ENCODE peak calls at places on chromosomes 3 and 15, in five cellular contexts. C is Karpas-422, O is heart left ventricle, W is cardiac muscle cell, T is heart right ventricle. H is an unnamed sample. For H3K36me3, the result is how much of the 10 kb centered on the place peaks cover.

GRCh38 chr3:16550305-16550675 is 36.8 kb upstream of the RFTN1 start:
- DNase-seq in W (no peak), C (no peak), T (no peak), O (no peak), H (no peak)

GRCh38 chr3:162492446-162493081 is 996.0 kb downstream of the OTOL1 start:
- DNase-seq in W (no peak), T (no peak), O (no peak), C (no peak), H (no peak)

GRCh38 chr3:109973733-109974132 is 636.4 kb upstream of the DPPA4 start:
- DNase-seq in O (no peak), T (no peak), W (peak), C (no peak), H (no peak)

GRCh38 chr3:181791380-181791779 is 79.7 kb downstream of the SOX2 start:
- DNase-seq in W (no peak), C (no peak), O (no peak), T (no peak), H (no peak)

GRCh38 chr15:63938486-63939061 is 104.8 kb upstream of the HERC1 start:
- DNase-seq in O (no peak), T (no peak), W (no peak), C (no peak), H (peak)

GRCh38 chr3:14213066-14213774 is 34.6 kb downstream of the LSM3 start:
- DNase-seq in O (no peak), W (no peak), C (no peak), T (no peak), H (no peak)

GRCh38 chr15:31297880-31298456 is 28.7 kb upstream of the KLF13 start:
- DNase-seq in C (no peak), O (no peak), T (no peak), W (no peak), H (no peak)

GRCh38 chr3:56839784-56840724 is 38.3 kb upstream of the ARHGEF3 start:
- DNase-seq in W (no peak), C (no peak), T (no peak), O (no peak), H (no peak)

GRCh38 chr3:16496408-16497222 is 16.9 kb downstream of the RFTN1 start:
- DNase-seq in T (no peak), O (no peak), W (no peak), C (peak), H (no peak)

GRCh38 chr3:149572796-149573414 is 84.9 kb downstream of the WWTR1 start:
- DNase-seq in C (no peak), W (no peak), O (no peak), T (no peak), H (peak)

GRCh38 chr3:42014443-42014945 is 52.6 kb upstream of the ULK4 start:
- DNase-seq in C (peak), T (no peak), W (no peak), O (peak), H (no peak)

GRCh38 chr15:77060560-77060959 is 10.3 kb downstream of the TSPAN3 start:
- DNase-seq in W (no peak), T (no peak), C (no peak), O (no peak), H (no peak)

GRCh38 chr3:87173776-87174175 is 53.3 kb upstream of the CHMP2B start:
- DNase-seq in T (no peak), W (no peak), O (no peak), C (peak), H (no peak)

GRCh38 chr3:162491957-162492356 is 995.3 kb downstream of the OTOL1 start:
- DNase-seq in W (no peak), C (no peak), O (no peak), T (no peak), H (no peak)

GRCh38 chr15:47194718-47195117 is 522.6 kb upstream of the SEMA6D start:
- DNase-seq in W (peak), T (no peak), O (no peak), C (peak), H (no peak)

GRCh38 chr3:66396888-66397287 is 103.9 kb downstream of the LRIG1 start:
- DNase-seq in C (no peak), W (no peak), O (no peak), T (no peak), H (no peak)

GRCh38 chr15:97235285-97235985 is 725.1 kb upstream of the ARRDC4 start:
- DNase-seq in T (peak), O (peak), C (peak), W (peak), H (no peak)

GRCh38 chr3:134353831-134354611 is 20.2 kb downstream of the AMOTL2 start:
- DNase-seq in C (no peak), O (no peak), W (no peak), T (no peak), H (peak)

GRCh38 chr3:2420919-2421318 is 322.3 kb downstream of the CNTN4 start:
- DNase-seq in C (no peak), T (no peak), W (no peak), O (no peak), H (no peak)

GRCh38 chr3:138197058-138197457 is 10.0 kb downstream of the ARMC8 start:
- DNase-seq in O (no peak), W (peak), C (peak), T (no peak), H (no peak)

GRCh38 chr3:48695113-48695753 is 9.5 kb upstream of the NCKIPSD start:
- DNase-seq in T (peak), O (peak), W (no peak), C (no peak), H (peak)

GRCh38 chr15:39642011-39642640 is 61.2 kb downstream of the THBS1 start:
- DNase-seq in O (no peak), W (peak), T (no peak), C (no peak), H (no peak)

GRCh38 chr3:83003917-83004316 is 1242.5 kb upstream of the GBE1 start:
- DNase-seq in O (no peak), C (no peak), T (no peak), W (no peak), H (no peak)

GRCh38 chr3:177753498-177754155 is 556.3 kb upstream of the TBL1XR1 start:
- DNase-seq in C (no peak), W (no peak), O (peak), T (peak), H (no peak)

GRCh38 chr3:48305396-48305795 is 28.1 kb downstream of the SPINK8 start:
- DNase-seq in T (no peak), C (no peak), W (no peak), O (no peak), H (no peak)

GRCh38 chr3:46517016-46517770 is 19.4 kb downstream of the RTP3 start:
- DNase-seq in T (no peak), W (no peak), C (no peak), O (no peak), H (no peak)

GRCh38 chr3:172352786-172353185 is 95.5 kb downstream of the GHSR start:
- DNase-seq in T (no peak), W (no peak), O (no peak), C (no peak), H (no peak)

GRCh38 chr15:33215941-33216872 is 21.7 kb upstream of the FMN1 start:
- DNase-seq in T (no peak), C (peak), O (no peak), W (peak), H (no peak)

GRCh38 chr3:96017556-96017955 is 796.8 kb upstream of the EPHA6 start:
- DNase-seq in W (no peak), C (no peak), T (no peak), O (no peak), H (no peak)

GRCh38 chr3:86702381-86702958 is 288.5 kb downstream of the VGLL3 start:
- DNase-seq in W (peak), C (peak), T (no peak), O (no peak), H (no peak)

GRCh38 chr3:100615684-100616083 is 6.3 kb downstream of the ADGRG7 start:
- DNase-seq in W (no peak), C (no peak), T (no peak), O (no peak), H (no peak)

DNA sequence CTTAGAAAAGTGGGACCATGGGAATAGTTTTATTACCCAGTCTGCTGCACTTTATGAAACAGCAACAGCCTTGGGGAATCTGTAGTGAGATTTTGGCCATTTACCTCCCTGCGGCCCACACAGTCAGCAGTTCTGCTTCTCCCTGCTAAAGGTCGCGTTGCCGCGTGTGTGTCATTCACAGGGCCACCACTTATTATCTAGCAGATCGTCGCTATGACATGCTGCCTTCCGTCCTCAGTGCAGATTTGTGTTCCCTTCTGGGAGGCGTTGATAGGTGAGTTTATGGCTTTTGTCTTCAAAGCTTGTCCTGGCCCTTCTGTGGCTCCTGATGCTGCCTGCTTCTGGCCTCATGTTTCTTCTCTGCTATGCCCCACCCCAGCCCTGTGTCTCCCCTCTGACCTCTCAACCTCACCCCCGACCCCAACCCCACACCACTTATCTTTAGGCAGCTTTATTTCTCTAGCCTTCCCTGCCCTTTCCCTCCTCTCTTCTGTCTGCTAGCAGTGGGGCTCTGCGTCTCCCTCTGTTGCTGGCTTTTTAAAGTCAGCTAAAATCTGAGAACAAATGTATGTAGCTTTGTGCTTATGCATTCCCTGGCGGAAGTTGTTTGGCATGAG is 30.1 kb downstream of the DIS3L start:
- DNase-seq in O (no peak), W (peak), C (no peak), T (no peak), H (no peak)
- H3K36me3 ChIP-seq in O (half or more), W (under half), C (under half), T (half or more), H (under half)

GRCh38 chr3:103796068-103796467 is 1361.3 kb downstream of the ZPLD1 start:
- DNase-seq in W (no peak), T (no peak), O (no peak), C (no peak), H (no peak)
- H3K36me3 ChIP-seq in W (under half), T (under half), O (under half), C (under half), H (under half)

GRCh38 chr15:52277575-52277974 is 18.0 kb downstream of the MYO5C start:
- DNase-seq in W (no peak), O (no peak), T (no peak), C (no peak), H (no peak)
- H3K36me3 ChIP-seq in W (under half), O (under half), T (under half), C (under half), H (under half)

GRCh38 chr3:101851833-101852232 is 2.5 kb downstream of the NFKBIZ start:
- DNase-seq in W (no peak), C (no peak), O (no peak), T (no peak), H (no peak)
- H3K36me3 ChIP-seq in W (under half), C (under half), O (half or more), T (under half), H (under half)

DNA sequence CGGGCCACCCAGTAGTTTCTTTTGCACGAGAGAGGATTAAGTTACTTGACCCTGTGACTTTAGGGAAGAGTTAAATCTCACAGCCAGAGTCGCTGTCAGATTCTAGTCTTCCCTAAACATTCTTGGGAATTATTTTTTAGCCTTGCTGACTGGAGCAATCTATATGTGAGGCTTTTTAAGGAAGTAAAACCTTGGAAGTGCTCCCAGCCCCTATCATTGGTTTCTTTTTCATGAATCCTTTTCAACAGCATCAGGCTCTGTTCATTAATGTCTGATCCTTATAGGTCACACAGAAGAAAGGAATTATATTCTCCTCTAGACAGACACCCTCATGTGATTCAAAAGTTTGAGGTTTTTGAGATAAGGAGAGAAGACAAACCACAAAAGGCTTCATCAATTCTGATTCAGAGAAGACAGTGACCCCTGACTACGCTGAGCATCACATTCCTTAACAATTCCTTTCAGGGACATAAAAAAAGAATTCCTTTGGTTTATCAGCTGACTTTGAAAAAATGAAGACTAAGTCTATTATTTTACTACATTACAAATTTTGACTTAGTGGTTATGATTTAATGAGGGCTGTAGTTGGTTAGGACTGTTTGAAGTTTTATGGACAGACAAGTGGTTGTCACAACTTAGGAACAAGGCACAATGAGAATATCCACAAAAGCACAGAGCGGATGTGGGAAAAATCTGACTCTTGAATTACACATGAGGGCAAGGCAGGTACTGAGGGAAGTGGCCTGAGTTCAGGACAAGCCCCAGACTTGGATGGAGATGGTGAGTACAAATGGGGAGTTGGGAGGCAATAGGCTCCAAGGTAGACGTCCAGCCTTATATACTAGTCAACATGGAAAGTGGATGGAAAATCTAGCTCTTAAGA is 171.1 kb upstream of the STT3B start:
- DNase-seq in O (no peak), C (no peak), W (no peak), T (no peak), H (no peak)
- H3K36me3 ChIP-seq in O (under half), C (under half), W (under half), T (under half), H (under half)

GRCh38 chr15:80982839-80983238 is 6.8 kb downstream of the MESD start:
- DNase-seq in C (peak), T (no peak), O (no peak), W (no peak), H (no peak)
- H3K36me3 ChIP-seq in C (under half), T (under half), O (half or more), W (under half), H (under half)

GRCh38 chr3:156552973-156553372 is 1.9 kb downstream of the SSR3 start:
- DNase-seq in O (no peak), T (no peak), C (no peak), W (no peak), H (no peak)

GRCh38 chr3:156553705-156554356 is 1.1 kb downstream of the SSR3 start:
- DNase-seq in O (no peak), W (no peak), T (no peak), C (peak), H (no peak)

GRCh38 chr3:156548041-156548687 is 6.8 kb downstream of the SSR3 start:
- DNase-seq in O (no peak), W (peak), C (no peak), T (no peak), H (no peak)

GRCh38 chr3:156551746-156552145 is 3.2 kb downstream of the SSR3 start:
- DNase-seq in O (no peak), W (no peak), C (no peak), T (no peak), H (no peak)

DNA sequence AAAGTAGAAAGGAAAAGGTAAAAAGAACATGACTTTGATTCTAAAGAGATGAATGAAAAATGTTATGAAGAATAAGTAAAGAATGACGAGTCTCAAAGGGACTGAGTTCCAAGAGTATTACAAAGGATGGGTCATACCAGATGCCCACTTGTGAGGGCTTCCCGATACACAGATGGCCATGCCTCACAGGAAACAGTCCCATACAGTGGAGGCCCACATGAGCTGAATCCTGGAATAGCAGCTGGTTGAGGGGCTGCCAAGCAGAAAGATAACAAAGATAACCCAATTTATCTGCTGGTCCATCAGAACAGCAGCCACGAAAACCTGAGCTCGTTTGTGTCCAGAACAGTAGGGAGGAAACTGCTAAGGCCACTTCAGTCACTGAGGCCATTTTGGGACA is 3.7 kb downstream of the SSR3 start:
- DNase-seq in W (no peak), O (no peak), T (no peak), C (no peak), H (no peak)
- H3K36me3 ChIP-seq in W (under half), O (half or more), T (under half), C (half or more), H (under half)

DNA sequence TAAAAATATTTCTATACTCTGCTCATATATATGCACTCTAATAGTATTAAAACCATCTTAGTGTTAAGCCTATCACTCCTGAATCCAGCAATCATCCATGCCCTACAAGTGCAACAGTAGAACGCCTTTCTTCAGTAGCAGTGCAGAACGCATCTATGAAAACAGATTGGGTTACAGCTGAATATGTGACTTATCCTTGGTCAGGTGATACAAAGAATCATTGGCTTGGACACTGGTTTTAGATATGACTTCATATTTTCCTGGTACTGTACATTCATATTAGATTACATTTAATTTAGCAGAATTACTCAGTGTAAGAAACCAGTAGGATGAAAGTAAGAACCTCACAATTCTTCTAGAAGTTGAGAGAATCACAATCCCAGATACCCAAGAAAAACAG is 43.3 kb downstream of the ZNF106 start:
- DNase-seq in C (no peak), T (no peak), O (no peak), W (no peak), H (no peak)
- H3K36me3 ChIP-seq in C (half or more), T (half or more), O (half or more), W (under half), H (under half)

H was measured in aorta.